ENCODE peak calls at places on chromosomes 5 and 9, in seven cellular contexts. Z is HCT116, X is H1, N is HepG2, B is SK-N-SH, S is endothelial cell of umbilical vein, T is GM12878. D is an unnamed sample. For H3K79me2, the result is how much of the 10 kb centered on the place peaks cover.

GRCh38 chr9:129763235-129763917 is 10.5 kb upstream of the PTGES start:
- DNase-seq in B (no peak), N (no peak), S (no peak), T (no peak), X (no peak), Z (no peak), D (no peak)

GRCh38 chr5:147174671-147175070 is 60.2 kb upstream of the STK32A start:
- DNase-seq in N (no peak), X (no peak), T (no peak), S (no peak), B (no peak), Z (no peak), D (no peak)

GRCh38 chr9:81472701-81473100 is 216.6 kb downstream of the TLE1 start:
- DNase-seq in X (no peak), N (no peak), T (no peak), S (no peak), Z (no peak), B (no peak), D (no peak)

GRCh38 chr5:31819926-31820516 is 181.1 kb downstream of the PDZD2 start:
- DNase-seq in X (no peak), N (no peak), T (no peak), Z (no peak), B (no peak), S (no peak), D (peak)

GRCh38 chr9:112104401-112104800 is 70.7 kb downstream of the SUSD1 start:
- DNase-seq in T (no peak), N (no peak), B (no peak), X (no peak), Z (no peak), S (no peak), D (no peak)

GRCh38 chr9:90898229-90898628 is 96.6 kb downstream of the SYK start:
- DNase-seq in Z (no peak), S (no peak), B (no peak), N (no peak), X (no peak), T (no peak), D (no peak)

GRCh38 chr5:159680095-159680494 is 236.2 kb upstream of the ADRA1B start:
- DNase-seq in T (no peak), B (no peak), S (no peak), Z (no peak), X (no peak), N (no peak), D (peak)

GRCh38 chr9:88544245-88544644 is 9.3 kb downstream of the NXNL2 start:
- DNase-seq in N (no peak), X (no peak), S (peak), T (no peak), Z (no peak), B (no peak), D (peak)

DNA sequence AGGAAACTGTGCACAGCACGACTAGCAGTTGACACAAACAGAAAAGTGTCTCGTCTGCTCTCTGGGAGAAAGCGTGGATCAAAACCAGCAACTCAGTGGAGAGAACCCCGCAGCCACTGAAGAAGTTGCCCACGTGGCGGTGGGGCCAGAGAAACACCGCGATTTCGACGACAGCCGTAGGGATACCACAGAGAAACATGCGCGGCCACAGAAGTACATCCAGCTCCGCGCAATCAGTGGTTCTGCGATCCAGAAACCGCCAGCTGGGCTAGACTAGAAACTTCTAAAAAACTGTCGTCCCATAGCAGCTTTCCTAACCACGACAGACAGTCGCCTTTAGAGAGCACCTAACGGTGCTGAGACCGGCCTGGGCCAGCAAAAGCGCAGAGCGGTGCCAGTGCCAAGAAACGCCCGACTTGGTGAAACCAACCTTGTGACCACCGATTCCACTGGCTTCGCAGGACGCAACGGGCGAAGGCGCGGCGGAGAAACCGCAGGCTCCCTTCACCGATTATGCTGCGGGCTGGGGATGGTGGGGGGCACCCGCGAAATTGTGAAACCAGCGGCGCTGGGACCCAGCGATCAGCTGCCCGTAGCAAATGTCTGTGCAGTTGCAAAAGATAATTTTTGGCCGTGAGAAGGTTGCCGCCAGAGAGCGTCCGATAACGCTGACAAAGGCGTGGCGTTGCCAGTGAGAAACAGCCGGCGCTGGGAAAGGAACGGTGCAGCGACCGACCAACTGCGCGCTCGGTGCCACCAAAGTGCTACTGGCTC is 2.7 kb upstream of the ANXA2R start:
- DNase-seq in T (peak), Z (peak), S (peak), N (no peak), B (peak), X (no peak), D (peak)
- H3K79me2 ChIP-seq in T (under half), Z (under half), S (under half), N (under half), B (under half), X (under half), D (under half)

GRCh38 chr5:179437341-179438001 is 92.2 kb upstream of the ADAMTS2 start:
- DNase-seq in T (no peak), B (peak), N (no peak), S (no peak), Z (no peak), X (no peak), D (no peak)
- TF ChIP-seq CTCF in T (no peak), B (no peak), N (no peak), S (no peak), Z (no peak), X (no peak), D (no peak)

DNA sequence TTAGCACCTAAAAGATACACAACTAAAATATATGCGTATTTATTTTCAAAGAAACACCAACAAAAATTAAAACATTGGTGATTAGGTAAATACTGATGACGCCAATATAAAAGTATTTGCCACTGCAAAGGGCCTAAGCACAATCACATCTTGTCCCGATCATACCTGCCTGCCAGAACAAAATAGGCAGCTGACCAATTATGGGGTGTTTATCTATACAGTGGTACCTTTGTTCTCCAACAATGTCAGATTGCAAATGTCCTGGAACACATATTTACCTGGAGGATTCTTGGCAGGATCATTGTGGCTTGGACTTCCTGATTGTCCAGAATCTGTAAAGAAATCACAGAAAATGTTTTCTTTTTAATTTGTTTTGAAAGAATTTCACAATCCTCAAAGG is 134.5 kb downstream of the NFIB start:
- DNase-seq in X (no peak), N (peak), Z (peak), T (no peak), B (no peak), S (no peak), D (no peak)
- TF ChIP-seq POLR2AphosphoS5 in X (no peak), N (no peak), Z (no peak), T (no peak), B (no peak), S (no peak), D (no peak)

GRCh38 chr9:85036503-85036902 is 367.0 kb downstream of the NTRK2 start:
- DNase-seq in T (no peak), S (no peak), N (no peak), X (no peak), Z (no peak), B (no peak), D (no peak)

GRCh38 chr9:85040141-85040540 is 370.6 kb downstream of the NTRK2 start:
- DNase-seq in N (no peak), T (no peak), X (no peak), B (no peak), Z (no peak), S (no peak), D (no peak)

GRCh38 chr9:85038061-85038460 is 368.5 kb downstream of the NTRK2 start:
- DNase-seq in T (no peak), S (no peak), B (no peak), X (no peak), N (no peak), Z (no peak), D (no peak)

GRCh38 chr9:85040806-85041575 is 371.5 kb downstream of the NTRK2 start:
- DNase-seq in S (no peak), B (no peak), Z (no peak), N (no peak), T (no peak), X (no peak), D (peak)

GRCh38 chr9:85038824-85039540 is 369.5 kb downstream of the NTRK2 start:
- DNase-seq in T (no peak), X (no peak), N (no peak), B (no peak), Z (no peak), S (no peak), D (no peak)
- H3K79me2 ChIP-seq in T (under half), X (under half), N (under half), B (under half), Z (under half), S (under half), D (under half)

DNA sequence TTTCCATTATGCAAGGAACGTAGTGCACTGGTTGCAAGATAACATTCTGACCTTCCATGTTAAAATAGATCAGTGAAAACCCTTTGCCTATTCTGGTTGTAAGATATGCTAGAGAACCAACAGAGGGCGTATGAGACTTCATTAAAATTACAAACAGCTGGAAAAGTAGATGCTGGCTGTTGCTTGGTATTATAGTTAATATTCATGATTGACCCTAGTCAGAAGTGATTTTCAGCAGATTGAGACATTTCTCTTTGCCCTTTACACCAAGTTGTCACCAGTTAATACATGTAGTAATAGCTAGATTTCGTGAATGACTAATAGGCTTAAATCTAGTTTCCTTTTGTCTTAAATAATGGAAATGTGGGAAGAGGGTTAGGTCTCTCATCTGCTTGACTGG is 13.8 kb upstream of the FGF18 start:
- DNase-seq in T (no peak), X (no peak), S (no peak), B (peak), N (no peak), Z (no peak), D (peak)
- TF ChIP-seq CTCF in T (peak), X (peak), S (peak), B (peak), N (peak), Z (peak), D (peak)